ENCODE peak calls at places on chromosomes 1 and 21, in eight cellular contexts. P is tibial artery, J is HCT116, E is lower lobe of right lung, K is pancreas, O is cardiac muscle cell, T is esophagus squamous epithelium, I is heart right ventricle. X is an unnamed sample.
A peak's percentile ranks its signal among the peaks of the same experiment; 100 is the strongest.

GRCh38 chr1:41589395-41589794 is 104.9 kb upstream of the EDN2 start:
- DNase-seq in P (no peak), T (no peak), J (no peak), I (no peak), E (no peak), K (no peak), O (no peak), X (no peak)

GRCh38 chr1:63073530-63074306 is 248.6 kb upstream of the FOXD3 start:
- DNase-seq in E (no peak), J (no peak), K (no peak), O (peak; percentile 5), P (no peak), I (no peak), T (no peak), X (no peak)

GRCh38 chr21:26170471-26171309 is at the start of gene APP:
- DNase-seq in O (peak; percentile 88), J (peak; percentile 19), K (peak; percentile 80), I (peak; percentile 89), P (peak; percentile 78), T (peak; percentile 7), E (peak; percentile 90), X (peak; percentile 89)

GRCh38 chr1:5914676-5915285 is 77.4 kb downstream of the NPHP4 start:
- DNase-seq in J (no peak), O (no peak), K (no peak), T (no peak), E (no peak), P (no peak), I (no peak), X (no peak)

GRCh38 chr1:116667577-116668105 is at the start of gene IGSF3:
- DNase-seq in T (no peak), P (peak; percentile 63), I (peak; percentile 65), J (no peak), E (peak; percentile 88), O (peak; percentile 89), K (peak; percentile 62), X (peak; percentile 85)

GRCh38 chr1:204837440-204838084 is 33.1 kb upstream of the NFASC start:
- DNase-seq in I (peak; percentile 57), T (no peak), K (peak; percentile 26), J (no peak), P (no peak), E (no peak), O (peak; percentile 92), X (no peak)

GRCh38 chr1:25080294-25081209 is 150.5 kb upstream of the RUNX3 start:
- DNase-seq in P (no peak), J (peak; percentile 32), I (no peak), K (no peak), T (no peak), O (no peak), E (no peak), X (no peak)

GRCh38 chr1:48470506-48470905 is 1.5 kb downstream of the SPATA6 start:
- DNase-seq in T (no peak), E (peak; percentile 61), J (no peak), O (peak; percentile 20), I (peak; percentile 47), P (peak; percentile 53), K (peak; percentile 25), X (peak; percentile 31)

GRCh38 chr1:162360237-162360873 is 16.3 kb downstream of the SPATA46 start:
- DNase-seq in I (no peak), O (no peak), T (no peak), K (no peak), J (no peak), E (no peak), P (no peak), X (no peak)

GRCh38 chr1:44144962-44145756 is 3.7 kb upstream of the KLF18 start:
- DNase-seq in J (no peak), P (no peak), T (no peak), O (no peak), E (no peak), I (no peak), K (no peak), X (no peak)

GRCh38 chr1:17370618-17371017 is 1.4 kb upstream of the PADI6 start:
- DNase-seq in I (no peak), K (no peak), J (peak; percentile 37), E (no peak), T (no peak), O (no peak), P (no peak), X (no peak)

GRCh38 chr1:247118946-247119446 is 14.8 kb upstream of the ZNF669 start:
- DNase-seq in J (peak; percentile 22), E (no peak), O (peak; percentile 80), I (no peak), K (no peak), T (no peak), P (no peak), X (no peak)

GRCh38 chr1:55235722-55236121 is 20.6 kb upstream of the USP24 start:
- DNase-seq in E (no peak), P (no peak), O (no peak), K (no peak), J (no peak), T (no peak), I (no peak), X (no peak)

GRCh38 chr1:156467906-156468305 is 32.7 kb downstream of the MEF2D start:
- DNase-seq in I (no peak), E (no peak), K (no peak), O (no peak), P (no peak), J (no peak), T (no peak), X (no peak)

GRCh38 chr1:66374561-66375111 is 159.3 kb upstream of the SGIP1 start:
- DNase-seq in T (no peak), P (no peak), O (no peak), E (no peak), K (no peak), J (no peak), I (no peak), X (no peak)

GRCh38 chr1:27137544-27138075 is 17.3 kb downstream of the SLC9A1 start:
- DNase-seq in K (no peak), P (peak; percentile 47), O (peak; percentile 31), I (peak; percentile 39), T (no peak), E (peak; percentile 86), J (no peak), X (peak; percentile 55)

GRCh38 chr1:64240209-64240608 is 36.8 kb downstream of the UBE2U start:
- DNase-seq in I (no peak), K (no peak), J (no peak), T (no peak), P (no peak), O (no peak), E (no peak), X (no peak)

GRCh38 chr1:23718482-23718881 is 24.8 kb upstream of the ELOA start:
- DNase-seq in T (no peak), J (peak; percentile 56), E (no peak), I (no peak), P (no peak), O (peak; percentile 43), K (no peak), X (no peak)

GRCh38 chr1:3268281-3268680 is 186.2 kb upstream of the ARHGEF16 start:
- DNase-seq in P (no peak), E (no peak), T (no peak), I (no peak), O (no peak), J (no peak), K (no peak), X (no peak)

GRCh38 chr1:9717193-9718005 is 65.9 kb downstream of the PIK3CD start:
- DNase-seq in K (peak; percentile 65), J (no peak), P (peak; percentile 58), O (peak; percentile 13), T (peak; percentile 70), E (peak; percentile 85), I (peak; percentile 32), X (peak; percentile 82)

GRCh38 chr1:15446212-15446611 is 8.0 kb downstream of the CTRC start:
- DNase-seq in E (no peak), J (no peak), I (no peak), K (no peak), T (no peak), P (no peak), O (no peak), X (no peak)
- TF ChIP-seq CTCF in E (no peak), J (no peak), I (no peak), K (no peak), T (no peak), P (no peak), O (no peak), X (no peak)

GRCh38 chr1:212514782-212515181 is 82.1 kb downstream of the NENF start:
- DNase-seq in J (no peak), P (no peak), K (no peak), O (no peak), I (no peak), T (no peak), E (no peak), X (no peak)
- H3K4me1 ChIP-seq in J (peaks cover 26% of the 10 kb centered on the region), P (peaks cover 18% of the 10 kb centered on the region), K (no peaks in the 10 kb centered on the region), O (no peaks in the 10 kb centered on the region), I (peaks cover 11% of the 10 kb centered on the region), T (peaks cover 13% of the 10 kb centered on the region), E (peaks cover 26% of the 10 kb centered on the region), X (peaks cover 15% of the 10 kb centered on the region)

DNA sequence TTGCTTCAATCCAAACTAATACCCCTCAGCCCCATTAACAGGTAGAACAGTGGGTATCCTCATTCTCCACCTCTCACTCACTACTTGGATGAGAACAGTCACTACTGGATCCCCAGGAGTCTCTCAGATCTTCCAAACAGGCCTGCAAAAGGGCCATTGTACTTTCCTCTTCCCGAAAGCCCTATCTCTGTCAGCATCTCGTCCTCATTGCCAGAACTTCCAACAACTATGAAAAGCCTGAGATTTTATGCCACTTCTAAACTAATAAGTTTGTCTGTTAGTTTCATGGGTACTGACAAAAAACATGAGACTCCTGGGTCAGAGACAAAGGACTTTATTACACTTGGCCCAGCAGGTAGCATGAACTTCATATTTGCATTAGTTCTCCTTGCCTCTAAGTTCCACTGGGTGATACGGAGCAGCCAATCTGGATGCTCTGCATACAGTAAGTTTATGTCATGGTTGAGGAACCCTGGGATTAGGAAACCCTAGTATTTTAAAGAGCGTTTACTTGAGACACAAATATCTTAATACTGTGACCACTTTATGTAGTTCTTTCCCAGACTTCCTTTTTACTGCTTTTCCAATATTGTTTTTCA is 38.1 kb downstream of the VANGL2 start:
- DNase-seq in J (no peak), K (no peak), I (no peak), O (no peak), T (no peak), E (no peak), P (no peak), X (no peak)
- H3K27ac ChIP-seq in J (no peak overlapping the region), K (no peak overlapping the region), I (no peak overlapping the region), O (no peak overlapping the region), T (peak overlapping the region; percentile 1), E (peak overlapping the region; percentile 56), P (no peak overlapping the region), X (peak overlapping the region; percentile 41)

DNA sequence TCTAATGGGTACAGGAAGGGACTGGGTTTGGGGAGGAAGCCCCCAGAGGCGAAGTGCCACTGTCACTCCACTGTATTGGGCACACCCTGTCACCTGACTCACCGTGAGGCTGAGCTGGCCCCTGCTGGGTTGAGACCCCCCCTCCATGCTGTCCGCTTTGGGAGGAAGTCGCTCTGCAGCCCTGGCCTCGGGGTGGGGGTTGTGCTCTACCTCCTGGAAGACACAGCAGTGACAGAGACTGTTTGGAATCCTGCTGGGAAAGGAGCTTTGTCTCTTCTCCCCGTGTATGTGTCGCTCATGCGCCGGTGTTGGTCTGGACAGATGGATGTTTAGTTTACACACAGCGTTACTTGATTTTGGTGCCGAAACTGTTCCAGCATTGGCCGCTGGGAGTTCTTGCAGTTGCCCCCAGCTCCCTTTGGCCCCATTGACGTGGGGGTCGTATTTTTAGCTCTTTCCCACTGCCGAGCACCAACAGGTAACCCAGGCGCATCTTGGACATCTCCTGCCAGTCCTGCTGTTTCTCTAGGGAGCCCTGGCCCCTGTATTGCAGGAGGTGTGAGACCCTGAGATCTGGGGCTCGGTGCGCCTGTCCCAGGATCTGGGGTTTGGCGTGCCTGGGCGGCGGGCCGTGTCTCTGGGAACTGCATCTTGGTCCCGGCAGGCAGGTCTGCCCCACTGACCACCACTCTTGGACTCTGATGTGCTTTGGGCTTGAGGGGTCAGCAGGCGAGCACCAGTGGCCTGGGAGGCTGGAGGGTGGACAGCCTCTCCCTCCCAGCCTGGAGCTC is 30.3 kb downstream of the SLX9 start:
- DNase-seq in P (no peak), I (no peak), O (no peak), K (no peak), J (no peak), T (no peak), E (no peak), X (no peak)
- TF ChIP-seq CTCF in P (no peak), I (no peak), O (no peak), K (no peak), J (no peak), T (no peak), E (no peak), X (no peak)

X was measured in transverse colon.